ENCODE peak calls at places on chromosomes 13 and 19, in nine cellular contexts. N, F, T, O, Q, X, D, H and G are unnamed samples.

GRCh38 chr19:16380314-16380695 is 55.7 kb downstream of the KLF2 start:
- DNase-seq in N (no peak), F (no peak), T (no peak), O (no peak), Q (no peak), X (no peak), D (no peak), H (no peak), G (no peak)

GRCh38 chr19:18899624-18900560 is 3.9 kb upstream of the CERS1 start:
- DNase-seq in N (no peak), F (no peak), T (no peak), O (no peak), Q (no peak), X (no peak), D (no peak), H (no peak), G (no peak)

GRCh38 chr19:16340092-16340491 is 15.5 kb downstream of the KLF2 start:
- DNase-seq in N (no peak), F (no peak), T (no peak), O (peak), Q (no peak), X (no peak), D (no peak), H (no peak), G (no peak)

GRCh38 chr13:30615851-30616311 is 1.8 kb upstream of the USPL1 start:
- DNase-seq in N (no peak), F (no peak), T (no peak), O (no peak), Q (peak), X (no peak), D (peak), H (no peak), G (no peak)

GRCh38 chr19:7442423-7442822 is 46.4 kb downstream of the PEX11G start:
- DNase-seq in N (no peak), F (peak), T (no peak), O (no peak), Q (no peak), X (no peak), D (no peak), H (no peak), G (no peak)

GRCh38 chr13:38766799-38767198 is 79.9 kb downstream of the FREM2 start:
- DNase-seq in N (no peak), F (no peak), T (no peak), O (no peak), Q (no peak), X (no peak), D (no peak), H (no peak), G (no peak)

GRCh38 chr19:4844348-4845179 is 13.1 kb upstream of the TICAM1 start:
- DNase-seq in N (no peak), F (peak), T (no peak), O (peak), Q (no peak), X (no peak), D (no peak), H (no peak), G (no peak)

GRCh38 chr19:3855321-3855720 is 13.5 kb downstream of the ZFR2 start:
- DNase-seq in N (no peak), F (no peak), T (no peak), O (peak), Q (no peak), X (no peak), D (peak), H (no peak), G (peak)

GRCh38 chr19:17605761-17606745 is 50.6 kb downstream of the COLGALT1 start:
- DNase-seq in N (peak), F (peak), T (peak), O (peak), Q (peak), X (peak), D (peak), H (peak), G (peak)

GRCh38 chr13:113167575-113167974 is 9.1 kb downstream of the PROZ start:
- DNase-seq in N (no peak), F (no peak), T (no peak), O (no peak), Q (no peak), X (no peak), D (no peak), H (no peak), G (no peak)
- TF ChIP-seq CTCF in N (no peak), F (no peak), T (no peak), O (no peak), Q (no peak), X (no peak), D (no peak), H (no peak), G (no peak)

DNA sequence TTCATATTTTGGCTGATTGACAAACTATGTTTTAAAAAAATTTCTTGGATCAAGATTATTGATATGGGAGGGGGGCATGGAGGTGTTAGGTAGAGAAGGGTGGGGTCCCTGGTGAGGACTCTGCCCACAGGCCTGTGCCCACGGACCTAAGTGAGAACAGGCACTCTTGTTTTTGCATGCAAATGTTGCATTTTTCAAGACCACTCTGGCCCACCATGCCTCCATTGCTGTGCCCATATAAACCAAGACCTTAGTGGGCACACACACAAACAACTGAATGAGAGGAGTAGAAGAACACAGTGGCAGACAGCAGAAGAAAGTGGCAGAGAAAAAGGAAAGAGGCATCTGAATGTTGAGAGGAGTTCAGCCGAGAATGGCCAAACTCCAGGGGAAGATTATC is 69.6 kb upstream of the ZNF98 start:
- DNase-seq in N (no peak), F (no peak), T (no peak), O (no peak), Q (no peak), X (no peak), D (no peak), H (no peak), G (no peak)
- TF ChIP-seq CTCF in N (no peak), F (no peak), T (no peak), O (no peak), Q (no peak), X (no peak), D (no peak), H (no peak), G (no peak)

DNA sequence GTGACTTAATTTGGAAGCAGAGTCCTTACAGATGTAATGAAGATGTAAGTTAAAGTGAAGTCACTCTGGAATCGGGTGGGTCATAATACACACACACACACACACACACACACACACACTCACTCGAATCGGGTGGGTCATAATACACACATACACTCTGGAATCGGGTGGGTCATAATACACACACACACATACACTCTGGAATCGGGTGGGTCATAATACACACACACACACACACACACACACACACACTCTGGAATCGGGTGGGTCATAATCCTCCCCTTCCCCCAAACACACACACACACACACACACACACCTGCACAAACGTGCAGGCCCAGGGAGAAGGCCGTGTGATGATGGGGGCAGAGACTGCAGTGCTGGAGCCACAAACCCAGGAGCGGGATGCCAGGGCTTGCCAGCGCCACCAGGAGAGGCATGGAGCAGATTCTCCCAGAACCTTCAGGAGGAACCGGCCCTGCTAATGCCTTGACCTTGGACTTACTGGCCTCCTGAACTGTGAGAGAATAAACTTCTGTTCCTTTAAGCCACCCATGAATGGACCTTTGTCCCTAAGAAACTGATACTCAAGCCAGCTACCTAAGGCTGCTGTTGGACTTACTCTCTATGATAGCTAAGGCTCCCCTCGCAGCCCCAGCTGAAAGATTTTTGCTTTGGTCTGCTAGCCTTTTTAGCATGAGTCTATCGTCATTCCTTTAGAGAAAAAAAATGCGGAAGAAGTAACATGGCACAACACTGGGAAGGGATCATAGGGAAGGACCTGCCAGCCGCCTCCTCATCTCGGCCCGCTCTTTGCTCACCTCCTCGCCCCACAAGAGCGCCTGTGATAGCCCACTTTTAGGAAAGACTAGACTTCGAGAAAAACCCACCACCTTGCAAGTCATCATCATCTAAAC is 136.2 kb upstream of the RNF113B start:
- DNase-seq in N (no peak), F (no peak), T (no peak), O (no peak), Q (no peak), X (no peak), D (no peak), H (no peak), G (no peak)
- TF ChIP-seq CTCF in N (no peak), F (no peak), T (no peak), O (no peak), Q (no peak), X (no peak), D (no peak), H (no peak), G (no peak)

GRCh38 chr13:101155920-101156319 is 260.4 kb downstream of the NALCN start:
- DNase-seq in N (no peak), F (no peak), T (no peak), O (no peak), Q (peak), X (no peak), D (peak), H (no peak), G (no peak)
- TF ChIP-seq CTCF in N (peak), F (peak), T (peak), O (peak), Q (peak), X (peak), D (peak), H (peak), G (no peak)